ENCODE peak calls at places on chromosomes 16 and 17, in five cellular contexts. C, I, Q, G and J are unnamed samples.
A peak's percentile ranks its signal among the peaks of the same experiment; 100 is the strongest.

GRCh38 chr17:65292430-65292829 is 155.3 kb downstream of the RGS9 start:
- DNase-seq in C (no peak), I (no peak), Q (no peak), G (no peak), J (no peak)

GRCh38 chr17:1137465-1137894 is 42.3 kb downstream of the ABR start:
- DNase-seq in C (no peak), I (no peak), Q (no peak), G (no peak), J (peak; percentile 41)

GRCh38 chr16:57723170-57723569 is 12.4 kb upstream of the KATNB1 start:
- DNase-seq in C (no peak), I (peak; percentile 73), Q (no peak), G (peak; percentile 6), J (peak; percentile 61)

GRCh38 chr17:2994441-2994840 is 69.0 kb downstream of the OR1D5 start:
- DNase-seq in C (no peak), I (no peak), Q (no peak), G (no peak), J (no peak)

GRCh38 chr16:81502396-81503060 is 57.9 kb downstream of the CMIP start:
- DNase-seq in C (no peak), I (no peak), Q (no peak), G (no peak), J (no peak)

GRCh38 chr17:74386397-74386796 is 19.1 kb downstream of the GPR142 start:
- DNase-seq in C (no peak), I (no peak), Q (no peak), G (no peak), J (no peak)

GRCh38 chr16:68272501-68273209 is 8.3 kb downstream of the SLC7A6 start:
- DNase-seq in C (no peak), I (no peak), Q (no peak), G (no peak), J (peak; percentile 81)

GRCh38 chr16:31700200-31700529 is 172.5 kb downstream of the AHSP start:
- DNase-seq in C (no peak), I (peak; percentile 94), Q (no peak), G (no peak), J (no peak)

GRCh38 chr16:70255584-70255983 is 3.8 kb upstream of the EXOSC6 start:
- DNase-seq in C (no peak), I (no peak), Q (no peak), G (no peak), J (no peak)

GRCh38 chr16:30131869-30132475 is 9.0 kb upstream of the MAPK3 start:
- DNase-seq in C (no peak), I (no peak), Q (no peak), G (no peak), J (no peak)

GRCh38 chr17:40168262-40168832 is 8.9 kb upstream of the RAPGEFL1 start:
- DNase-seq in C (no peak), I (peak; percentile 57), Q (peak; percentile 69), G (peak; percentile 70), J (peak; percentile 92)

DNA sequence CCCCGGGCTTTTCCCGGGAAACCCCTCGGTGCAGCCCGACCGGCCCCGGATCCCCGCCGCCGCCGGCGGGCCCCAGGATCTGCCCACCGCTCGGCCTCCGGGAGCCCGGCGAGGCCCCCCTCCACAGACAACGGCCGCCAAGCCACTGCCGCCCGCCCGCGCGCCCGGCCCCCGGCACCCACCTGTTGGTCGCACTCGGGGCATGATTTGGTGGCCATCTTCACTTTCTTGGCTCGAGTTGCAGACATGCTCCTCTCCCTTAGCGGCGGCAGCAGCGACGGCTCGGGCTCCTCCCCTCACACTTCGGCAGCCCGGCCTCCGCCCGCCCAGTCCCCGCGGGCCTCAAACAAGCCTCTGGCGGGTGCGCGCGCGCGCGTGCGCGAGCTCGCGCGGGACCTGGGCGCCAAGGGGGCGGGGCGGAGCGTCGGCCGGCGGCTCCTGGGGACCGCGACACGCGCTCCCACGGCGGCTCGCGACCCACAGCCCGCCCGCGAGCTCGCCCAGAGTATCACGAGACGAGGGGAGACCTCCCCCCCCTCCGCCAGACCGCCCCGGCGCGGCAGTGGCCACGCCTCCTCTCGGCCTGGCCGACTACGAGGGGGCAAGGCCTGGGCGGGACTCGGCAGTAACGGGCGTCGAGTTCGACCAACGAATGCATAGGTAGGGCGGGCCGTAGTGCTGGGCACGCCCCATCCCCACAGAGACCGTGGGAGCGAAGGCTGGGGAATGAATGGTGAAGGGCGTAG is at the start of gene C16orf87:
- DNase-seq in C (peak; percentile 89), I (peak; percentile 92), Q (peak; percentile 92), G (peak; percentile 96), J (peak; percentile 95)
- H2AK5ac ChIP-seq in C (peak within 1 kb of the TSS; percentile 84), I (no peak within 1 kb of the TSS), Q (peak within 1 kb of the TSS; percentile 91), G (no peak within 1 kb of the TSS), J (no peak within 1 kb of the TSS)

GRCh38 chr16:35215287-35215686 is 1755.9 kb downstream of the TP53TG3F start:
- DNase-seq in C (no peak), I (no peak), Q (no peak), G (no peak), J (no peak)

GRCh38 chr16:35210681-35211433 is 1751.4 kb downstream of the TP53TG3F start:
- DNase-seq in C (no peak), I (no peak), Q (no peak), G (no peak), J (no peak)

DNA sequence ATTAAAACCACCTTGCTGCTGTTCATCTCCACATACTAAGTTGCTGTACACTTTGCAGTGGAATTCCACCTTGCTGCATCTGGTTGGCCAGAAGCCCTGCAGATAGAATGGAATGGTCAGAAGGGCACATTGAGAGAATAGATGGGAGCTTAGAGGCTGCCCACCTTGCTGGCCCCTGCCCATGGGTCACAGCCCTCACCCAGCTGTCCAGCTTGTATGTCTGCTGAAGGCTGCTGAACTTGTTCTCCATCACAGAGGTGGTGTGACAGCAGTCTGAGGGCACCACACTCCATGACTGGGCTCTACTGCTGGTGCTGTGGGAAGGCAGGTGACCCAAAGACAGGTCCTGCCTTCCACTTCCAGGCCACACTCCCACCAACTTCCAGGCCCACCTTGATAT is 1755.4 kb downstream of the TP53TG3F start:
- DNase-seq in C (no peak), I (no peak), Q (no peak), G (no peak), J (no peak)
- H2AK5ac ChIP-seq in C (no peak overlapping the region), I (no peak overlapping the region), Q (no peak overlapping the region), G (no peak overlapping the region), J (no peak overlapping the region)

DNA sequence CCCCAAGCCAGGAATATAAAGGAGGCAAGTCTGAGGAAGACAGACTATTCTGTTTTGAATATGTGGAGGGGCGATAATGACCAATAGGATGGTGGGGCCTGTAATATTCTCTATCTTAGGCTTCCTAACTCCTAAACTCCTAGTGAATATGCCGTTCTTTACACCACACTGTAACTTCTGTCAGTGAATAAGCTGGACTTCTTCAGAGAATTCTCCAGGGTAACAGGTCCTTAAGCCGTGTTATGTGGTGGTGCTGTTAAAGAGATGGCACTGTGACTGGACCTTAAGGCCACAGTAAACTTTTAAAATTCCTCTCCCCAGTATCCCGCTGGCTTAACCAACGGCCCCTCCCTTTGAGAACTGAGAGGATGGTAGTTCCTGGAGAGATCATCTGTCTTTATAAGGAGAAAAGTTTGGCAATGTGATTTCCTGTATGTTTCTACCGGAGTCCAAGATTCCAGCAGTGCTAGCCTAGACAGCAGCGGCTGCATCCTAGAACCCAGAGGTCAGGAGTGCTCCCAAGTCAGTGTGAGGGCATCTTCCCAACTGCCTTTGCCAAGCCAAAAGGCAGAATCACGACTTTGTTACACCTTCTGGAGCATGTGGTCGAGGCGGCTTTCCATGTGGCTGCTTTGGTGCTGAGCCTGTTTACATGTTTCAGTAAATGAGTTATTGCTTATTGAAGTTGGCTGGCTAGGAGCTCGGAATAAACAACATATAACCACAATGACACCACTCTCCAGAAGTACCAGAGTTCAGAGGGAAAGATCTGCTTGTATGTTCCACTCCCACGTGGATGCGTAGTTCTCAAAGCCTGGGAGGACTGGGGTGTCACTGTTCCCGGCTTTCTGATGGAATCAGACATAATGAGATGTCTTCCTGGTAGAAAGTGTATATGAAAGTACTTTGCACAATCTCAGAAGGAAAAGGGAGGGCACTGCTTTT is 41.0 kb downstream of the TUBD1 start:
- DNase-seq in C (no peak), I (no peak), Q (peak; percentile 99), G (peak; percentile 99), J (no peak)
- H2AK5ac ChIP-seq in C (no peak overlapping the region), I (no peak overlapping the region), Q (peak overlapping the region; percentile 60), G (peak overlapping the region; percentile 83), J (no peak overlapping the region)

DNA sequence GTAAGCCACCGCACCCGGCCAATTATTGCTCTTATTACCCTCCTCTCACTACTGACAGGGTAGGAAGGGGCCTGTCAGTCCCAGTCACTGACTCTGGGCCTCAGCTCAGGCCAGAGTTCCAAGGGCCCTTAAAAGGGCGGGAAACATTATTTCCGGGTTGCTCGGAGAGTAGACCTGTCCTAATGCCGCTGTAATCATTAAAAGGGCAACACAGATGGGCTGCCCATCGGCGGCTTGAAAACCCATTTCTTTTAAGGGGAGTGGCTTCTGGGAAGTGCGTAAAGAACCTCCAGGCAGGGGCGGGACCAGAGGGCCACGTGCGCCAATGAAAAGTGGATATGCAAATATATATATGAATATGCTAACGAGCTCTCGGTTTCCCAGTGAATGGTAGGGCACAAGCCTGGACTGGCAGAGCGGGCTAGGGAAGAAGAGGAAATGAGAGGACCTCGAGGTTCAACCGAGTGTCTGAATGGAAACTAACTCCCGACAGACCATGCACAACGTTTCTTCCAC is 26.6 kb downstream of the PIPOX start:
- DNase-seq in C (no peak), I (peak; percentile 77), Q (peak; percentile 9), G (no peak), J (no peak)
- H2AK5ac ChIP-seq in C (no peak overlapping the region), I (no peak overlapping the region), Q (no peak overlapping the region), G (no peak overlapping the region), J (no peak overlapping the region)